ENCODE peak calls at places on chromosomes 6 and 20, in ten cellular contexts. Q, P, J, L, N, B, U, G, K and H are unnamed samples.

GRCh38 chr6:90274481-90275030 is 22.1 kb downstream of the BACH2 start:
- DNase-seq in K (no peak), U (no peak), N (no peak), L (no peak), B (no peak), Q (no peak), G (no peak), P (no peak), J (peak), H (no peak)

GRCh38 chr6:31831350-31832215 is 4.0 kb downstream of the HSPA1B start:
- DNase-seq in U (no peak), L (no peak), G (no peak), K (no peak), N (no peak), P (no peak), B (no peak), J (no peak), Q (no peak), H (no peak)

GRCh38 chr20:40525356-40525755 is 163.7 kb downstream of the MAFB start:
- DNase-seq in B (no peak), J (no peak), K (peak), P (no peak), Q (no peak), G (no peak), L (no peak), U (no peak), N (peak), H (no peak)

GRCh38 chr6:51398793-51399192 is 580.1 kb downstream of the TFAP2B start:
- DNase-seq in Q (no peak), U (no peak), G (no peak), N (no peak), K (no peak), L (no peak), J (peak), P (no peak), B (no peak), H (peak)

GRCh38 chr20:52190437-52191131 is 995 bp downstream of the ZFP64 start:
- DNase-seq in N (peak), G (no peak), Q (peak), K (no peak), P (no peak), U (no peak), L (no peak), J (peak), B (no peak), H (peak)

GRCh38 chr6:84872996-84873395 is 108.6 kb upstream of the TBX18 start:
- DNase-seq in U (no peak), J (no peak), Q (no peak), G (no peak), P (no peak), B (no peak), L (no peak), K (no peak), N (no peak), H (no peak)

GRCh38 chr20:23086931-23087411 is 847 bp upstream of the CD93 start:
- DNase-seq in P (peak), N (no peak), B (no peak), U (no peak), J (no peak), K (no peak), Q (no peak), G (peak), L (no peak), H (no peak)

GRCh38 chr20:24981282-24981681 is 11.3 kb downstream of the APMAP start:
- DNase-seq in B (no peak), G (no peak), K (no peak), U (no peak), Q (no peak), N (no peak), J (no peak), P (no peak), L (peak), H (no peak)

GRCh38 chr6:145904391-145904790 is 59.8 kb downstream of the SHPRH start:
- DNase-seq in L (no peak), K (no peak), N (no peak), U (no peak), G (no peak), J (peak), P (no peak), B (no peak), Q (no peak), H (peak)

GRCh38 chr6:15507746-15508145 is 155.1 kb downstream of the DTNBP1 start:
- DNase-seq in Q (no peak), L (peak), J (no peak), U (no peak), B (no peak), K (no peak), G (no peak), N (no peak), P (no peak), H (no peak)

GRCh38 chr6:15510536-15511247 is 152.1 kb downstream of the DTNBP1 start:
- DNase-seq in P (no peak), B (no peak), U (no peak), K (no peak), N (no peak), Q (no peak), L (no peak), J (no peak), G (no peak), H (no peak)

GRCh38 chr6:104527761-104528415 is 331.8 kb downstream of the HACE1 start:
- DNase-seq in K (no peak), L (peak), G (no peak), P (no peak), B (no peak), Q (no peak), N (peak), J (peak), U (peak), H (peak)

GRCh38 chr6:41974281-41974825 is 32.7 kb upstream of the CCND3 start:
- DNase-seq in B (no peak), P (no peak), G (no peak), U (no peak), N (no peak), K (no peak), J (no peak), Q (no peak), L (peak), H (no peak)

GRCh38 chr6:139290787-139291294 is 957 bp downstream of the TXLNB start:
- DNase-seq in L (peak), Q (peak), P (no peak), G (peak), K (no peak), N (peak), B (no peak), U (no peak), J (peak), H (peak)

GRCh38 chr20:48523191-48523757 is 304.5 kb downstream of the PREX1 start:
- DNase-seq in N (peak), Q (no peak), U (no peak), L (no peak), P (no peak), J (peak), G (no peak), K (no peak), B (no peak), H (peak)

GRCh38 chr6:170207586-170207985 is 83.3 kb downstream of the DLL1 start:
- DNase-seq in B (no peak), K (no peak), P (no peak), U (no peak), L (no peak), G (peak), N (no peak), J (no peak), Q (no peak), H (no peak)

GRCh38 chr20:14344746-14345145 is 7.3 kb upstream of the FLRT3 start:
- DNase-seq in U (no peak), Q (no peak), P (no peak), L (no peak), G (no peak), J (no peak), B (no peak), K (no peak), N (no peak), H (no peak)

GRCh38 chr20:48419173-48419572 is 408.6 kb downstream of the PREX1 start:
- DNase-seq in U (no peak), P (no peak), J (no peak), K (no peak), Q (no peak), N (no peak), G (no peak), L (no peak), B (no peak), H (no peak)